ENCODE peak calls at places on chromosome 12, in ten cellular contexts. One of them, this sample, is unnamed.

GRCh38 chr12:104733717-104734175 is 224.3 kb downstream of the SLC41A2 start:
- DNase-seq in T-helper 9 cell: peak
- DNase-seq in GF-D8: no peak
- DNase-seq in HuH-7.5: no peak
- DNase-seq in BE2C: no peak
- DNase-seq in stimulated activated CD4-positive, alpha-beta T cell treated with anti-CD3 and anti-CD28 coated beads, Interleukin-15, amount 100 ng/mL, for 1 hour: no peak
- DNase-seq in iPS-NIHi11: peak
- DNase-seq in colonic mucosa: no peak
- DNase-seq in GM19239: no peak
- DNase-seq in keratinocyte: no peak
- DNase-seq in this sample: no peak

GRCh38 chr12:13211191-13211858 is 14.8 kb downstream of the EMP1 start:
- DNase-seq in T-helper 9 cell: no peak
- DNase-seq in GF-D8: no peak
- DNase-seq in HuH-7.5: no peak
- DNase-seq in BE2C: no peak
- DNase-seq in stimulated activated CD4-positive, alpha-beta T cell treated with anti-CD3 and anti-CD28 coated beads, Interleukin-15, amount 100 ng/mL, for 1 hour: no peak
- DNase-seq in iPS-NIHi11: no peak
- DNase-seq in colonic mucosa: no peak
- DNase-seq in GM19239: no peak
- DNase-seq in keratinocyte: no peak
- DNase-seq in this sample: no peak

GRCh38 chr12:15453613-15454012 is 131.3 kb downstream of the PTPRO start:
- DNase-seq in T-helper 9 cell: no peak
- DNase-seq in GF-D8: peak
- DNase-seq in HuH-7.5: no peak
- DNase-seq in BE2C: no peak
- DNase-seq in stimulated activated CD4-positive, alpha-beta T cell treated with anti-CD3 and anti-CD28 coated beads, Interleukin-15, amount 100 ng/mL, for 1 hour: no peak
- DNase-seq in iPS-NIHi11: no peak
- DNase-seq in colonic mucosa: no peak
- DNase-seq in GM19239: no peak
- DNase-seq in keratinocyte: no peak
- DNase-seq in this sample: no peak

GRCh38 chr12:47819902-47820630 is at the start of gene HDAC7:
- DNase-seq in T-helper 9 cell: peak
- DNase-seq in GF-D8: peak
- DNase-seq in HuH-7.5: peak
- DNase-seq in BE2C: peak
- DNase-seq in stimulated activated CD4-positive, alpha-beta T cell treated with anti-CD3 and anti-CD28 coated beads, Interleukin-15, amount 100 ng/mL, for 1 hour: peak
- DNase-seq in iPS-NIHi11: peak
- DNase-seq in colonic mucosa: peak
- DNase-seq in GM19239: peak
- DNase-seq in keratinocyte: no peak
- DNase-seq in this sample: peak

GRCh38 chr12:61412209-61412608 is 848.0 kb upstream of the USP15 start:
- DNase-seq in T-helper 9 cell: no peak
- DNase-seq in GF-D8: no peak
- DNase-seq in HuH-7.5: no peak
- DNase-seq in BE2C: no peak
- DNase-seq in stimulated activated CD4-positive, alpha-beta T cell treated with anti-CD3 and anti-CD28 coated beads, Interleukin-15, amount 100 ng/mL, for 1 hour: no peak
- DNase-seq in iPS-NIHi11: peak
- DNase-seq in colonic mucosa: no peak
- DNase-seq in GM19239: no peak
- DNase-seq in keratinocyte: no peak
- DNase-seq in this sample: no peak

GRCh38 chr12:89709994-89710872 is 1.6 kb upstream of the ATP2B1 start:
- DNase-seq in T-helper 9 cell: no peak
- DNase-seq in GF-D8: no peak
- DNase-seq in HuH-7.5: peak
- DNase-seq in BE2C: peak
- DNase-seq in stimulated activated CD4-positive, alpha-beta T cell treated with anti-CD3 and anti-CD28 coated beads, Interleukin-15, amount 100 ng/mL, for 1 hour: no peak
- DNase-seq in iPS-NIHi11: peak
- DNase-seq in colonic mucosa: peak
- DNase-seq in GM19239: no peak
- DNase-seq in keratinocyte: no peak
- DNase-seq in this sample: peak

GRCh38 chr12:113230315-113231274 is 9.3 kb downstream of the TPCN1 start:
- DNase-seq in T-helper 9 cell: no peak
- DNase-seq in GF-D8: no peak
- DNase-seq in HuH-7.5: no peak
- DNase-seq in BE2C: no peak
- DNase-seq in stimulated activated CD4-positive, alpha-beta T cell treated with anti-CD3 and anti-CD28 coated beads, Interleukin-15, amount 100 ng/mL, for 1 hour: no peak
- DNase-seq in iPS-NIHi11: no peak
- DNase-seq in colonic mucosa: no peak
- DNase-seq in GM19239: no peak
- DNase-seq in keratinocyte: no peak
- DNase-seq in this sample: no peak

GRCh38 chr12:124520258-124520657 is 47.2 kb downstream of the NCOR2 start:
- DNase-seq in T-helper 9 cell: no peak
- DNase-seq in GF-D8: no peak
- DNase-seq in HuH-7.5: no peak
- DNase-seq in BE2C: no peak
- DNase-seq in stimulated activated CD4-positive, alpha-beta T cell treated with anti-CD3 and anti-CD28 coated beads, Interleukin-15, amount 100 ng/mL, for 1 hour: no peak
- DNase-seq in iPS-NIHi11: no peak
- DNase-seq in colonic mucosa: peak
- DNase-seq in GM19239: no peak
- DNase-seq in keratinocyte: no peak
- DNase-seq in this sample: peak

GRCh38 chr12:122721057-122721545 is 4.5 kb upstream of the HCAR3 start:
- DNase-seq in T-helper 9 cell: no peak
- DNase-seq in GF-D8: no peak
- DNase-seq in HuH-7.5: no peak
- DNase-seq in BE2C: no peak
- DNase-seq in stimulated activated CD4-positive, alpha-beta T cell treated with anti-CD3 and anti-CD28 coated beads, Interleukin-15, amount 100 ng/mL, for 1 hour: no peak
- DNase-seq in iPS-NIHi11: no peak
- DNase-seq in colonic mucosa: no peak
- DNase-seq in GM19239: no peak
- DNase-seq in keratinocyte: peak
- DNase-seq in this sample: no peak

GRCh38 chr12:6915789-6916285 is 1.5 kb downstream of the ENO2 start:
- DNase-seq in T-helper 9 cell: no peak
- DNase-seq in GF-D8: no peak
- DNase-seq in HuH-7.5: no peak
- DNase-seq in BE2C: no peak
- DNase-seq in stimulated activated CD4-positive, alpha-beta T cell treated with anti-CD3 and anti-CD28 coated beads, Interleukin-15, amount 100 ng/mL, for 1 hour: no peak
- DNase-seq in iPS-NIHi11: no peak
- DNase-seq in colonic mucosa: no peak
- DNase-seq in GM19239: no peak
- DNase-seq in keratinocyte: no peak
- DNase-seq in this sample: no peak

GRCh38 chr12:112294793-112295192 is 87.4 kb downstream of the HECTD4 start:
- DNase-seq in T-helper 9 cell: no peak
- DNase-seq in GF-D8: no peak
- DNase-seq in HuH-7.5: no peak
- DNase-seq in BE2C: peak
- DNase-seq in stimulated activated CD4-positive, alpha-beta T cell treated with anti-CD3 and anti-CD28 coated beads, Interleukin-15, amount 100 ng/mL, for 1 hour: no peak
- DNase-seq in iPS-NIHi11: no peak
- DNase-seq in colonic mucosa: no peak
- DNase-seq in GM19239: no peak
- DNase-seq in keratinocyte: no peak
- DNase-seq in this sample: no peak

GRCh38 chr12:57212701-57213067 is 3.9 kb upstream of the NXPH4 start:
- DNase-seq in T-helper 9 cell: no peak
- DNase-seq in GF-D8: no peak
- DNase-seq in HuH-7.5: no peak
- DNase-seq in BE2C: no peak
- DNase-seq in stimulated activated CD4-positive, alpha-beta T cell treated with anti-CD3 and anti-CD28 coated beads, Interleukin-15, amount 100 ng/mL, for 1 hour: no peak
- DNase-seq in iPS-NIHi11: no peak
- DNase-seq in colonic mucosa: no peak
- DNase-seq in GM19239: no peak
- DNase-seq in keratinocyte: no peak
- DNase-seq in this sample: no peak

GRCh38 chr12:64236549-64236948 is 14.5 kb upstream of the KICS2 start:
- DNase-seq in T-helper 9 cell: no peak
- DNase-seq in GF-D8: no peak
- DNase-seq in HuH-7.5: no peak
- DNase-seq in BE2C: no peak
- DNase-seq in stimulated activated CD4-positive, alpha-beta T cell treated with anti-CD3 and anti-CD28 coated beads, Interleukin-15, amount 100 ng/mL, for 1 hour: no peak
- DNase-seq in iPS-NIHi11: no peak
- DNase-seq in colonic mucosa: no peak
- DNase-seq in GM19239: no peak
- DNase-seq in keratinocyte: no peak
- DNase-seq in this sample: no peak

GRCh38 chr12:123111498-123112165 is 39.3 kb downstream of the PITPNM2 start:
- DNase-seq in T-helper 9 cell: no peak
- DNase-seq in GF-D8: no peak
- DNase-seq in HuH-7.5: no peak
- DNase-seq in BE2C: no peak
- DNase-seq in stimulated activated CD4-positive, alpha-beta T cell treated with anti-CD3 and anti-CD28 coated beads, Interleukin-15, amount 100 ng/mL, for 1 hour: no peak
- DNase-seq in iPS-NIHi11: no peak
- DNase-seq in colonic mucosa: no peak
- DNase-seq in GM19239: no peak
- DNase-seq in keratinocyte: no peak
- DNase-seq in this sample: no peak

GRCh38 chr12:104535383-104535782 is 78.6 kb downstream of the CHST11 start:
- DNase-seq in T-helper 9 cell: no peak
- DNase-seq in GF-D8: no peak
- DNase-seq in HuH-7.5: no peak
- DNase-seq in BE2C: no peak
- DNase-seq in stimulated activated CD4-positive, alpha-beta T cell treated with anti-CD3 and anti-CD28 coated beads, Interleukin-15, amount 100 ng/mL, for 1 hour: no peak
- DNase-seq in iPS-NIHi11: no peak
- DNase-seq in colonic mucosa: no peak
- DNase-seq in GM19239: no peak
- DNase-seq in keratinocyte: no peak
- DNase-seq in this sample: no peak

GRCh38 chr12:69388371-69388770 is 28.8 kb downstream of the YEATS4 start:
- DNase-seq in T-helper 9 cell: no peak
- DNase-seq in GF-D8: no peak
- DNase-seq in HuH-7.5: peak
- DNase-seq in BE2C: no peak
- DNase-seq in stimulated activated CD4-positive, alpha-beta T cell treated with anti-CD3 and anti-CD28 coated beads, Interleukin-15, amount 100 ng/mL, for 1 hour: no peak
- DNase-seq in iPS-NIHi11: no peak
- DNase-seq in colonic mucosa: no peak
- DNase-seq in GM19239: no peak
- DNase-seq in keratinocyte: no peak
- DNase-seq in this sample: no peak

GRCh38 chr12:46266869-46267617 is 1.8 kb downstream of the SLC38A1 start:
- DNase-seq in T-helper 9 cell: peak
- DNase-seq in GF-D8: no peak
- DNase-seq in HuH-7.5: no peak
- DNase-seq in BE2C: peak
- DNase-seq in stimulated activated CD4-positive, alpha-beta T cell treated with anti-CD3 and anti-CD28 coated beads, Interleukin-15, amount 100 ng/mL, for 1 hour: peak
- DNase-seq in iPS-NIHi11: peak
- DNase-seq in colonic mucosa: peak
- DNase-seq in GM19239: no peak
- DNase-seq in keratinocyte: no peak
- DNase-seq in this sample: peak

GRCh38 chr12:123153906-123154305 is 3.0 kb upstream of the PITPNM2 start:
- DNase-seq in T-helper 9 cell: no peak
- DNase-seq in GF-D8: no peak
- DNase-seq in HuH-7.5: no peak
- DNase-seq in BE2C: no peak
- DNase-seq in stimulated activated CD4-positive, alpha-beta T cell treated with anti-CD3 and anti-CD28 coated beads, Interleukin-15, amount 100 ng/mL, for 1 hour: no peak
- DNase-seq in iPS-NIHi11: peak
- DNase-seq in colonic mucosa: no peak
- DNase-seq in GM19239: no peak
- DNase-seq in keratinocyte: no peak
- DNase-seq in this sample: no peak

GRCh38 chr12:92987362-92987761 is 58.3 kb upstream of the EEA1 start:
- DNase-seq in T-helper 9 cell: no peak
- DNase-seq in GF-D8: peak
- DNase-seq in HuH-7.5: peak
- DNase-seq in BE2C: peak
- DNase-seq in stimulated activated CD4-positive, alpha-beta T cell treated with anti-CD3 and anti-CD28 coated beads, Interleukin-15, amount 100 ng/mL, for 1 hour: no peak
- DNase-seq in iPS-NIHi11: peak
- DNase-seq in colonic mucosa: peak
- DNase-seq in GM19239: no peak
- DNase-seq in keratinocyte: peak
- DNase-seq in this sample: peak

GRCh38 chr12:95996034-95996658 is at the start of gene HAL:
- DNase-seq in T-helper 9 cell: no peak
- DNase-seq in GF-D8: peak
- DNase-seq in HuH-7.5: peak
- DNase-seq in BE2C: no peak
- DNase-seq in stimulated activated CD4-positive, alpha-beta T cell treated with anti-CD3 and anti-CD28 coated beads, Interleukin-15, amount 100 ng/mL, for 1 hour: no peak
- DNase-seq in iPS-NIHi11: no peak
- DNase-seq in colonic mucosa: peak
- DNase-seq in GM19239: no peak
- DNase-seq in keratinocyte: no peak
- DNase-seq in this sample: no peak

GRCh38 chr12:40980346-40981005 is 207.6 kb upstream of the PDZRN4 start:
- DNase-seq in T-helper 9 cell: no peak
- DNase-seq in GF-D8: no peak
- DNase-seq in HuH-7.5: no peak
- DNase-seq in BE2C: no peak
- DNase-seq in stimulated activated CD4-positive, alpha-beta T cell treated with anti-CD3 and anti-CD28 coated beads, Interleukin-15, amount 100 ng/mL, for 1 hour: no peak
- DNase-seq in iPS-NIHi11: no peak
- DNase-seq in colonic mucosa: no peak
- DNase-seq in GM19239: no peak
- DNase-seq in keratinocyte: no peak
- DNase-seq in this sample: no peak

This sample was measured in tibial nerve.